ENCODE peak calls at places on chromosomes 1 and 21, in nine cellular contexts. F is right cardiac atrium; M is posterior cingulate gyrus; X is mucosa of descending colon; L is mesenteric fat pad; D is T-helper 17 cell; G is OCI-LY7; W is K562; V is CD4-positive, alpha-beta T cell. P is an unnamed sample.

GRCh38 chr21:14591882-14592281 is 45.8 kb upstream of the SAMSN1 start:
- DNase-seq in F (peak), M (no peak), X (no peak), L (no peak), D (no peak), G (no peak), W (no peak), V (no peak), P (no peak)

GRCh38 chr1:218642033-218642954 is 297.2 kb downstream of the TGFB2 start:
- DNase-seq in F (peak), M (no peak), X (no peak), L (no peak), D (no peak), G (no peak), W (no peak), V (no peak), P (no peak)

GRCh38 chr1:44553771-44554170 is 120.5 kb downstream of the TMEM53 start:
- DNase-seq in F (no peak), M (no peak), X (no peak), L (no peak), D (no peak), G (no peak), W (no peak), V (no peak), P (no peak)

GRCh38 chr21:25024639-25025038 is 582.6 kb downstream of the MRPL39 start:
- DNase-seq in F (no peak), M (no peak), X (no peak), L (no peak), D (no peak), G (no peak), W (no peak), V (no peak), P (no peak)

GRCh38 chr21:29077651-29078090 is 4.2 kb upstream of the CCT8 start:
- DNase-seq in F (no peak), M (no peak), X (no peak), L (no peak), D (no peak), G (peak), W (no peak), V (no peak), P (peak)

GRCh38 chr1:151619489-151620093 is 7.7 kb downstream of the SNX27 start:
- DNase-seq in F (no peak), M (no peak), X (no peak), L (no peak), D (no peak), G (no peak), W (no peak), V (no peak), P (no peak)

GRCh38 chr1:202575906-202576653 is 134.2 kb downstream of the SYT2 start:
- DNase-seq in F (no peak), M (no peak), X (no peak), L (no peak), D (no peak), G (no peak), W (no peak), V (no peak), P (no peak)

GRCh38 chr1:157195521-157196244 is 57.5 kb upstream of the ETV3 start:
- DNase-seq in F (no peak), M (no peak), X (no peak), L (no peak), D (no peak), G (no peak), W (no peak), V (no peak), P (no peak)

GRCh38 chr1:179955318-179955638 is 668 bp downstream of the CEP350 start:
- DNase-seq in F (no peak), M (no peak), X (no peak), L (no peak), D (no peak), G (no peak), W (no peak), V (no peak), P (no peak)

GRCh38 chr1:2391034-2391384 is 345 bp downstream of the MORN1 start:
- DNase-seq in F (no peak), M (no peak), X (no peak), L (no peak), D (no peak), G (peak), W (peak), V (no peak), P (no peak)

GRCh38 chr1:228515200-228515834 is 28.1 kb downstream of the RNF187 start:
- DNase-seq in F (no peak), M (no peak), X (no peak), L (no peak), D (no peak), G (peak), W (peak), V (peak), P (no peak)

GRCh38 chr1:162381383-162381782 is at the start of gene C1orf226:
- DNase-seq in F (no peak), M (no peak), X (no peak), L (no peak), D (no peak), G (no peak), W (peak), V (no peak), P (no peak)

GRCh38 chr1:223227486-223228196 is 84.6 kb upstream of the TLR5 start:
- DNase-seq in F (no peak), M (no peak), X (no peak), L (no peak), D (no peak), G (no peak), W (no peak), V (no peak), P (no peak)

GRCh38 chr21:15064576-15065380 is at the start of gene NRIP1:
- DNase-seq in F (peak), M (peak), X (peak), L (peak), D (peak), G (no peak), W (peak), V (peak), P (peak)

GRCh38 chr1:228064741-228065542 is 17.6 kb upstream of the ARF1 start:
- DNase-seq in F (no peak), M (peak), X (peak), L (peak), D (no peak), G (no peak), W (no peak), V (no peak), P (no peak)

GRCh38 chr1:92858564-92859399 is 26.9 kb downstream of the RPL5 start:
- DNase-seq in F (no peak), M (no peak), X (no peak), L (no peak), D (peak), G (peak), W (peak), V (peak), P (peak)

P was measured in T-helper 1 cell.